ENCODE peak calls at places on chromosomes 5 and 9, in six cellular contexts. X is caudate nucleus; P is activated CD4-positive, alpha-beta T cell treated with anti-CD3 and anti-CD28 coated beads for 24 hours; N is NCI-H510A treated with DMSO at 0.1 percent for 48 hours; O is activated CD8-positive, alpha-beta T cell treated with anti-CD3 and anti-CD28 coated beads, Interleukin-2, amount 10 ng/mL, durations not matched to agents 7 days and 5 days; S is SW 1271. G is an unnamed sample.

GRCh38 chr9:37957664-37957953 is 53.7 kb upstream of the SLC25A51 start:
- DNase-seq in X (no peak), P (no peak), N (no peak), O (no peak), S (no peak), G (no peak)

GRCh38 chr9:123373941-123374340 is 17.9 kb downstream of the CRB2 start:
- DNase-seq in X (no peak), P (no peak), N (peak; percentile 20), O (no peak), S (no peak), G (no peak)

GRCh38 chr5:93088566-93088965 is 492.5 kb downstream of the NR2F1-AS1 start:
- DNase-seq in X (no peak), P (no peak), N (no peak), O (no peak), S (no peak), G (no peak)

GRCh38 chr5:151581841-151582583 is 9.1 kb downstream of the FAT2 start:
- DNase-seq in X (no peak), P (no peak), N (no peak), O (no peak), S (no peak), G (no peak)

GRCh38 chr9:128550226-128550625 is 2.2 kb upstream of the SPTAN1 start:
- DNase-seq in X (peak; percentile 24), P (no peak), N (no peak), O (no peak), S (no peak), G (no peak)

GRCh38 chr9:70701163-70701562 is 286.7 kb upstream of the KLF9 start:
- DNase-seq in X (no peak), P (no peak), N (no peak), O (no peak), S (no peak), G (no peak)

GRCh38 chr5:54062958-54063357 is 247.4 kb downstream of the ARL15 start:
- DNase-seq in X (no peak), P (no peak), N (no peak), O (no peak), S (no peak), G (no peak)

GRCh38 chr9:130696139-130696650 is 2.6 kb downstream of the EXOSC2 start:
- DNase-seq in X (no peak), P (no peak), N (no peak), O (no peak), S (no peak), G (no peak)

GRCh38 chr5:32964246-32964645 is 253.1 kb downstream of the NPR3 start:
- DNase-seq in X (no peak), P (no peak), N (no peak), O (no peak), S (no peak), G (no peak)

GRCh38 chr5:17129093-17129492 is 88.3 kb upstream of the BASP1 start:
- DNase-seq in X (no peak), P (no peak), N (no peak), O (no peak), S (no peak), G (no peak)

GRCh38 chr5:2757563-2758311 is 6.3 kb upstream of the IRX2 start:
- DNase-seq in X (no peak), P (no peak), N (no peak), O (no peak), S (no peak), G (no peak)

GRCh38 chr5:40486437-40487270 is 193.1 kb upstream of the PTGER4 start:
- DNase-seq in X (no peak), P (peak; percentile 15), N (no peak), O (peak; percentile 83), S (no peak), G (no peak)

GRCh38 chr5:172553838-172554344 is 87.2 kb upstream of the NEURL1B start:
- DNase-seq in X (no peak), P (no peak), N (no peak), O (no peak), S (no peak), G (no peak)

GRCh38 chr5:11973469-11973868 is 69.2 kb upstream of the CTNND2 start:
- DNase-seq in X (no peak), P (no peak), N (no peak), O (no peak), S (no peak), G (no peak)

GRCh38 chr9:82490019-82490499 is 501.5 kb downstream of the SPATA31D1 start:
- DNase-seq in X (no peak), P (no peak), N (no peak), O (no peak), S (no peak), G (no peak)

GRCh38 chr9:38065369-38066075 is 3.5 kb downstream of the SHB start:
- DNase-seq in X (no peak), P (no peak), N (no peak), O (no peak), S (no peak), G (no peak)

GRCh38 chr5:112738180-112738560 is 485 bp downstream of the APC start:
- DNase-seq in X (peak; percentile 67), P (no peak), N (no peak), O (no peak), S (no peak), G (peak; percentile 21)

GRCh38 chr9:100440071-100440470 is 13.1 kb downstream of the MSANTD3 start:
- DNase-seq in X (no peak), P (no peak), N (no peak), O (no peak), S (no peak), G (no peak)

GRCh38 chr9:35756275-35756742 is 2.2 kb upstream of the MSMP start:
- DNase-seq in X (no peak), P (peak; percentile 75), N (no peak), O (no peak), S (no peak), G (no peak)

GRCh38 chr9:113409883-113410206 is 630 bp downstream of the POLE3 start:
- DNase-seq in X (peak; percentile 79), P (no peak), N (no peak), O (no peak), S (no peak), G (no peak)

GRCh38 chr5:173333900-173334685 is 5.9 kb upstream of the STC2 start:
- DNase-seq in X (no peak), P (no peak), N (no peak), O (no peak), S (peak; percentile 45), G (no peak)

GRCh38 chr9:12681620-12682019 is 11.6 kb upstream of the TYRP1 start:
- DNase-seq in X (no peak), P (no peak), N (no peak), O (no peak), S (no peak), G (no peak)

GRCh38 chr5:124910354-124911016 is 164.0 kb upstream of the ZNF608 start:
- DNase-seq in X (no peak), P (no peak), N (no peak), O (no peak), S (no peak), G (no peak)

GRCh38 chr9:81798606-81799005 is 109.3 kb upstream of the TLE1 start:
- DNase-seq in X (no peak), P (no peak), N (no peak), O (no peak), S (no peak), G (no peak)

GRCh38 chr5:2740051-2740848 is 11.2 kb downstream of the IRX2 start:
- DNase-seq in X (no peak), P (no peak), N (no peak), O (no peak), S (no peak), G (no peak)

GRCh38 chr5:110265199-110265598 is 461.3 kb downstream of the TMEM232 start:
- DNase-seq in X (no peak), P (no peak), N (no peak), O (no peak), S (no peak), G (no peak)

GRCh38 chr9:83935276-83935890 is 14.2 kb upstream of the KIF27 start:
- DNase-seq in X (no peak), P (no peak), N (peak; percentile 18), O (no peak), S (peak; percentile 23), G (no peak)

GRCh38 chr9:105503873-105504272 is 54.1 kb upstream of the FKTN start:
- DNase-seq in X (no peak), P (no peak), N (no peak), O (no peak), S (no peak), G (no peak)

GRCh38 chr9:92605224-92605623 is 64.7 kb downstream of the IPPK start:
- DNase-seq in X (no peak), P (no peak), N (no peak), O (no peak), S (no peak), G (no peak)

GRCh38 chr9:976805-977360 is 428 bp downstream of the DMRT3 start:
- DNase-seq in X (no peak), P (no peak), N (peak; percentile 37), O (no peak), S (no peak), G (no peak)

GRCh38 chr5:172683696-172684464 is 42.8 kb downstream of the NEURL1B start:
- DNase-seq in X (no peak), P (peak; percentile 38), N (no peak), O (peak; percentile 41), S (no peak), G (no peak)

GRCh38 chr5:171420429-171421231 is 1.2 kb downstream of the FGF18 start:
- DNase-seq in X (peak; percentile 44), P (no peak), N (no peak), O (no peak), S (no peak), G (no peak)

GRCh38 chr5:109630109-109630508 is 59.6 kb upstream of the MAN2A1 start:
- DNase-seq in X (no peak), P (no peak), N (no peak), O (no peak), S (no peak), G (no peak)

G was measured in SHP77 treated with DMSO at 0.1 percent for 48 hours.